ENCODE peak calls at places on chromosomes 12 and 14, in four cellular contexts. One of them, this sample, is unnamed.

GRCh38 chr12:33439587-33440011 is at the start of gene SYT10:
- DNase-seq in T-helper 17 cell: no peak
- DNase-seq in HCEC 1CT: no peak
- DNase-seq in cardiac fibroblast: peak
- DNase-seq in this sample: no peak

GRCh38 chr14:79856357-79856756 is 354.9 kb downstream of the DIO2 start:
- DNase-seq in T-helper 17 cell: no peak
- DNase-seq in HCEC 1CT: no peak
- DNase-seq in cardiac fibroblast: peak
- DNase-seq in this sample: peak

GRCh38 chr12:14417717-14418116 is 52.2 kb downstream of the ATF7IP start:
- DNase-seq in T-helper 17 cell: peak
- DNase-seq in HCEC 1CT: peak
- DNase-seq in cardiac fibroblast: peak
- DNase-seq in this sample: peak

GRCh38 chr14:28763914-28764848 is 2.4 kb upstream of the FOXG1 start:
- DNase-seq in T-helper 17 cell: no peak
- DNase-seq in HCEC 1CT: peak
- DNase-seq in cardiac fibroblast: no peak
- DNase-seq in this sample: no peak

GRCh38 chr12:11717533-11717961 is 68.1 kb downstream of the ETV6 start:
- DNase-seq in T-helper 17 cell: no peak
- DNase-seq in HCEC 1CT: no peak
- DNase-seq in cardiac fibroblast: no peak
- DNase-seq in this sample: peak

GRCh38 chr12:76936562-76937185 is 57.9 kb upstream of the CSRP2 start:
- DNase-seq in T-helper 17 cell: no peak
- DNase-seq in HCEC 1CT: no peak
- DNase-seq in cardiac fibroblast: no peak
- DNase-seq in this sample: no peak

GRCh38 chr12:120010661-120011230 is 21.7 kb downstream of the BICDL1 start:
- DNase-seq in T-helper 17 cell: no peak
- DNase-seq in HCEC 1CT: no peak
- DNase-seq in cardiac fibroblast: no peak
- DNase-seq in this sample: no peak

GRCh38 chr12:58850826-58851225 is 69.5 kb downstream of the LRIG3 start:
- DNase-seq in T-helper 17 cell: no peak
- DNase-seq in HCEC 1CT: no peak
- DNase-seq in cardiac fibroblast: no peak
- DNase-seq in this sample: no peak

GRCh38 chr14:102948698-102949061 is 26.2 kb downstream of the AMN start:
- DNase-seq in T-helper 17 cell: no peak
- DNase-seq in HCEC 1CT: no peak
- DNase-seq in cardiac fibroblast: no peak
- DNase-seq in this sample: no peak

GRCh38 chr14:61749264-61749663 is 13.0 kb upstream of the SNAPC1 start:
- DNase-seq in T-helper 17 cell: no peak
- DNase-seq in HCEC 1CT: peak
- DNase-seq in cardiac fibroblast: peak
- DNase-seq in this sample: peak

GRCh38 chr14:94005324-94005723 is 8.2 kb downstream of the CCDC197 start:
- DNase-seq in T-helper 17 cell: no peak
- DNase-seq in HCEC 1CT: no peak
- DNase-seq in cardiac fibroblast: no peak
- DNase-seq in this sample: no peak

GRCh38 chr12:68180792-68181744 is 21.5 kb upstream of the IFNG start:
- DNase-seq in T-helper 17 cell: no peak
- DNase-seq in HCEC 1CT: peak
- DNase-seq in cardiac fibroblast: peak
- DNase-seq in this sample: no peak

GRCh38 chr12:100793182-100793581 is 1.4 kb upstream of the ANO4 start:
- DNase-seq in T-helper 17 cell: no peak
- DNase-seq in HCEC 1CT: peak
- DNase-seq in cardiac fibroblast: peak
- DNase-seq in this sample: peak

GRCh38 chr14:56273949-56274348 is 155.7 kb downstream of the PELI2 start:
- DNase-seq in T-helper 17 cell: no peak
- DNase-seq in HCEC 1CT: no peak
- DNase-seq in cardiac fibroblast: peak
- DNase-seq in this sample: no peak

GRCh38 chr14:100915582-100915981 is 12.1 kb upstream of the RTL1 start:
- DNase-seq in T-helper 17 cell: no peak
- DNase-seq in HCEC 1CT: no peak
- DNase-seq in cardiac fibroblast: no peak
- DNase-seq in this sample: no peak

GRCh38 chr14:54568821-54569591 is 2.1 kb downstream of the SAMD4A start:
- DNase-seq in T-helper 17 cell: no peak
- DNase-seq in HCEC 1CT: peak
- DNase-seq in cardiac fibroblast: peak
- DNase-seq in this sample: peak

GRCh38 chr14:75257241-75257640 is 21.4 kb upstream of the FOS start:
- DNase-seq in T-helper 17 cell: no peak
- DNase-seq in HCEC 1CT: peak
- DNase-seq in cardiac fibroblast: peak
- DNase-seq in this sample: peak

GRCh38 chr12:54658306-54659264 is 10.4 kb upstream of the DCD start:
- DNase-seq in T-helper 17 cell: no peak
- DNase-seq in HCEC 1CT: peak
- DNase-seq in cardiac fibroblast: peak
- DNase-seq in this sample: peak

GRCh38 chr12:93518725-93519124 is 51.4 kb downstream of the MRPL42 start:
- DNase-seq in T-helper 17 cell: no peak
- DNase-seq in HCEC 1CT: peak
- DNase-seq in cardiac fibroblast: peak
- DNase-seq in this sample: peak

GRCh38 chr14:69107407-69108003 is 45.4 kb downstream of the DCAF5 start:
- DNase-seq in T-helper 17 cell: no peak
- DNase-seq in HCEC 1CT: peak
- DNase-seq in cardiac fibroblast: peak
- DNase-seq in this sample: peak

GRCh38 chr14:65958664-65959562 is 527.3 kb upstream of the CCDC196 start:
- DNase-seq in T-helper 17 cell: no peak
- DNase-seq in HCEC 1CT: peak
- DNase-seq in cardiac fibroblast: peak
- DNase-seq in this sample: peak

GRCh38 chr12:67937822-67938221 is 51.4 kb upstream of the IFNG-AS1 start:
- DNase-seq in T-helper 17 cell: no peak
- DNase-seq in HCEC 1CT: no peak
- DNase-seq in cardiac fibroblast: no peak
- DNase-seq in this sample: no peak

GRCh38 chr12:10388611-10389010 is 1.2 kb downstream of the KLRK1 start:
- DNase-seq in T-helper 17 cell: no peak
- DNase-seq in HCEC 1CT: no peak
- DNase-seq in cardiac fibroblast: no peak
- DNase-seq in this sample: no peak

GRCh38 chr12:65308601-65309071 is 30.2 kb downstream of the MSRB3 start:
- DNase-seq in T-helper 17 cell: no peak
- DNase-seq in HCEC 1CT: peak
- DNase-seq in cardiac fibroblast: peak
- DNase-seq in this sample: peak

GRCh38 chr12:96522283-96522682 is 32.9 kb downstream of the CFAP54 start:
- DNase-seq in T-helper 17 cell: no peak
- DNase-seq in HCEC 1CT: no peak
- DNase-seq in cardiac fibroblast: no peak
- DNase-seq in this sample: no peak

GRCh38 chr12:123024819-123025391 is 44.4 kb downstream of the ARL6IP4 start:
- DNase-seq in T-helper 17 cell: no peak
- DNase-seq in HCEC 1CT: peak
- DNase-seq in cardiac fibroblast: no peak
- DNase-seq in this sample: peak

GRCh38 chr14:103213331-103213730 is 90.1 kb downstream of the TNFAIP2 start:
- DNase-seq in T-helper 17 cell: no peak
- DNase-seq in HCEC 1CT: no peak
- DNase-seq in cardiac fibroblast: no peak
- DNase-seq in this sample: no peak

GRCh38 chr14:100651999-100652508 is 64.8 kb upstream of the BEGAIN start:
- DNase-seq in T-helper 17 cell: no peak
- DNase-seq in HCEC 1CT: peak
- DNase-seq in cardiac fibroblast: no peak
- DNase-seq in this sample: peak

GRCh38 chr14:104334812-104335161 is 196.4 kb downstream of the KIF26A start:
- DNase-seq in T-helper 17 cell: no peak
- DNase-seq in HCEC 1CT: no peak
- DNase-seq in cardiac fibroblast: no peak
- DNase-seq in this sample: no peak

GRCh38 chr12:12405882-12406281 is 49.0 kb downstream of the BORCS5 start:
- DNase-seq in T-helper 17 cell: no peak
- DNase-seq in HCEC 1CT: no peak
- DNase-seq in cardiac fibroblast: no peak
- DNase-seq in this sample: no peak

GRCh38 chr14:76169776-76170175 is 18.1 kb downstream of the GPATCH2L start:
- DNase-seq in T-helper 17 cell: no peak
- DNase-seq in HCEC 1CT: no peak
- DNase-seq in cardiac fibroblast: no peak
- DNase-seq in this sample: no peak

GRCh38 chr14:51251486-51251885 is 11.4 kb downstream of the TMX1 start:
- DNase-seq in T-helper 17 cell: no peak
- DNase-seq in HCEC 1CT: no peak
- DNase-seq in cardiac fibroblast: no peak
- DNase-seq in this sample: no peak

GRCh38 chr14:98008381-98009113 is 1211.4 kb downstream of the VRK1 start:
- DNase-seq in T-helper 17 cell: no peak
- DNase-seq in HCEC 1CT: no peak
- DNase-seq in cardiac fibroblast: no peak
- DNase-seq in this sample: no peak

GRCh38 chr14:53890611-53891091 is 66.0 kb downstream of the BMP4 start:
- DNase-seq in T-helper 17 cell: no peak
- DNase-seq in HCEC 1CT: no peak
- DNase-seq in cardiac fibroblast: no peak
- DNase-seq in this sample: peak

GRCh38 chr14:24789277-24789832 is 155.4 kb upstream of the GZMB start:
- DNase-seq in T-helper 17 cell: no peak
- DNase-seq in HCEC 1CT: no peak
- DNase-seq in cardiac fibroblast: no peak
- DNase-seq in this sample: no peak

GRCh38 chr12:44875954-44876553 is at the start of gene NELL2:
- DNase-seq in T-helper 17 cell: peak
- DNase-seq in HCEC 1CT: no peak
- DNase-seq in cardiac fibroblast: peak
- DNase-seq in this sample: no peak

GRCh38 chr12:4899361-4899760 is 10.3 kb upstream of the KCNA1 start:
- DNase-seq in T-helper 17 cell: no peak
- DNase-seq in HCEC 1CT: no peak
- DNase-seq in cardiac fibroblast: no peak
- DNase-seq in this sample: no peak